ENCODE peak calls at places on chromosomes 11 and 22, in four cellular contexts. One of them, this sample, is unnamed.

GRCh38 chr11:57885298-57886035 is 123.9 kb downstream of the CTNND1 start:
- DNase-seq in cardiac muscle cell: peak; percentile 66
- DNase-seq in ovary: no peak
- DNase-seq in CD8-positive, alpha-beta T cell: no peak
- DNase-seq in this sample: no peak

GRCh38 chr11:1768141-1768469 is 4.4 kb upstream of the CTSD start:
- DNase-seq in cardiac muscle cell: no peak
- DNase-seq in ovary: no peak
- DNase-seq in CD8-positive, alpha-beta T cell: no peak
- DNase-seq in this sample: no peak

GRCh38 chr11:27158763-27159679 is 118.4 kb downstream of the BBOX1 start:
- DNase-seq in cardiac muscle cell: peak; percentile 71
- DNase-seq in ovary: peak; percentile 70
- DNase-seq in CD8-positive, alpha-beta T cell: no peak
- DNase-seq in this sample: peak; percentile 44

GRCh38 chr22:42868751-42869251 is 11.7 kb upstream of the ARFGAP3 start:
- DNase-seq in cardiac muscle cell: no peak
- DNase-seq in ovary: no peak
- DNase-seq in CD8-positive, alpha-beta T cell: no peak
- DNase-seq in this sample: no peak

GRCh38 chr11:96095884-96096301 is 172.0 kb upstream of the MTMR2 start:
- DNase-seq in cardiac muscle cell: no peak
- DNase-seq in ovary: no peak
- DNase-seq in CD8-positive, alpha-beta T cell: no peak
- DNase-seq in this sample: no peak

GRCh38 chr11:19460718-19461405 is 220.1 kb upstream of the E2F8 start:
- DNase-seq in cardiac muscle cell: no peak
- DNase-seq in ovary: no peak
- DNase-seq in CD8-positive, alpha-beta T cell: no peak
- DNase-seq in this sample: no peak

GRCh38 chr11:90916706-90917105 is 693.9 kb upstream of the CHORDC1 start:
- DNase-seq in cardiac muscle cell: no peak
- DNase-seq in ovary: no peak
- DNase-seq in CD8-positive, alpha-beta T cell: no peak
- DNase-seq in this sample: no peak

GRCh38 chr11:108697872-108698473 is 33.1 kb downstream of the DDX10 start:
- DNase-seq in cardiac muscle cell: peak; percentile 79
- DNase-seq in ovary: peak; percentile 49
- DNase-seq in CD8-positive, alpha-beta T cell: peak; percentile 33
- DNase-seq in this sample: peak; percentile 53

GRCh38 chr11:94946812-94947211 is 26.5 kb downstream of the CWC15 start:
- DNase-seq in cardiac muscle cell: no peak
- DNase-seq in ovary: no peak
- DNase-seq in CD8-positive, alpha-beta T cell: no peak
- DNase-seq in this sample: no peak

GRCh38 chr11:119093951-119094815 is 7.5 kb downstream of the DPAGT1 start:
- DNase-seq in cardiac muscle cell: peak; percentile 49
- DNase-seq in ovary: peak; percentile 56
- DNase-seq in CD8-positive, alpha-beta T cell: peak; percentile 49
- DNase-seq in this sample: no peak

GRCh38 chr11:57434640-57435546 is 8.0 kb upstream of the SLC43A3 start:
- DNase-seq in cardiac muscle cell: no peak
- DNase-seq in ovary: no peak
- DNase-seq in CD8-positive, alpha-beta T cell: no peak
- DNase-seq in this sample: no peak

GRCh38 chr11:114066046-114066648 is 6.6 kb downstream of the ZBTB16 start:
- DNase-seq in cardiac muscle cell: no peak
- DNase-seq in ovary: no peak
- DNase-seq in CD8-positive, alpha-beta T cell: peak; percentile 60
- DNase-seq in this sample: no peak

GRCh38 chr11:116993599-116993998 is 104.6 kb downstream of the SIK3 start:
- DNase-seq in cardiac muscle cell: no peak
- DNase-seq in ovary: peak; percentile 40
- DNase-seq in CD8-positive, alpha-beta T cell: peak; percentile 38
- DNase-seq in this sample: no peak

GRCh38 chr22:32469799-32470212 is 4.8 kb upstream of the FBXO7 start:
- DNase-seq in cardiac muscle cell: no peak
- DNase-seq in ovary: no peak
- DNase-seq in CD8-positive, alpha-beta T cell: no peak
- DNase-seq in this sample: no peak

GRCh38 chr22:27439131-27439530 is 362.4 kb downstream of the MN1 start:
- DNase-seq in cardiac muscle cell: no peak
- DNase-seq in ovary: no peak
- DNase-seq in CD8-positive, alpha-beta T cell: no peak
- DNase-seq in this sample: no peak

GRCh38 chr22:48182896-48183805 is 1420.7 kb downstream of the TBC1D22A start:
- DNase-seq in cardiac muscle cell: no peak
- DNase-seq in ovary: no peak
- DNase-seq in CD8-positive, alpha-beta T cell: no peak
- DNase-seq in this sample: no peak

GRCh38 chr11:97746832-97747231 is 1273.9 kb upstream of the CNTN5 start:
- DNase-seq in cardiac muscle cell: no peak
- DNase-seq in ovary: no peak
- DNase-seq in CD8-positive, alpha-beta T cell: no peak
- DNase-seq in this sample: no peak

GRCh38 chr11:66368484-66368883 is 3.1 kb downstream of the SLC29A2 start:
- DNase-seq in cardiac muscle cell: no peak
- DNase-seq in ovary: no peak
- DNase-seq in CD8-positive, alpha-beta T cell: no peak
- DNase-seq in this sample: no peak

GRCh38 chr11:115764172-115764571 is 260.0 kb upstream of the CADM1 start:
- DNase-seq in cardiac muscle cell: no peak
- DNase-seq in ovary: no peak
- DNase-seq in CD8-positive, alpha-beta T cell: no peak
- DNase-seq in this sample: no peak

GRCh38 chr11:125348704-125349635 is 147.1 kb downstream of the FEZ1 start:
- DNase-seq in cardiac muscle cell: peak; percentile 61
- DNase-seq in ovary: peak; percentile 74
- DNase-seq in CD8-positive, alpha-beta T cell: no peak
- DNase-seq in this sample: peak; percentile 78

GRCh38 chr11:69294621-69295078 is 695 bp downstream of the MYEOV start:
- DNase-seq in cardiac muscle cell: no peak
- DNase-seq in ovary: no peak
- DNase-seq in CD8-positive, alpha-beta T cell: no peak
- DNase-seq in this sample: no peak

GRCh38 chr11:118980191-118980881 is 8.8 kb downstream of the FOXR1 start:
- DNase-seq in cardiac muscle cell: no peak
- DNase-seq in ovary: no peak
- DNase-seq in CD8-positive, alpha-beta T cell: no peak
- DNase-seq in this sample: no peak

GRCh38 chr11:126284829-126285228 is 1.9 kb downstream of the TIRAP start:
- DNase-seq in cardiac muscle cell: no peak
- DNase-seq in ovary: peak; percentile 84
- DNase-seq in CD8-positive, alpha-beta T cell: peak; percentile 86
- DNase-seq in this sample: no peak

GRCh38 chr11:65859812-65860277 is 388 bp upstream of the MUS81 start:
- DNase-seq in cardiac muscle cell: no peak
- DNase-seq in ovary: no peak
- DNase-seq in CD8-positive, alpha-beta T cell: no peak
- DNase-seq in this sample: no peak

GRCh38 chr22:30600925-30601324 is 6.0 kb upstream of the TCN2 start:
- DNase-seq in cardiac muscle cell: no peak
- DNase-seq in ovary: no peak
- DNase-seq in CD8-positive, alpha-beta T cell: no peak
- DNase-seq in this sample: peak; percentile 30

GRCh38 chr11:73752903-73753302 is 8.0 kb downstream of the RAB6A start:
- DNase-seq in cardiac muscle cell: no peak
- DNase-seq in ovary: no peak
- DNase-seq in CD8-positive, alpha-beta T cell: no peak
- DNase-seq in this sample: no peak

GRCh38 chr11:83019888-83020579 is 51.7 kb downstream of the RAB30 start:
- DNase-seq in cardiac muscle cell: no peak
- DNase-seq in ovary: no peak
- DNase-seq in CD8-positive, alpha-beta T cell: no peak
- DNase-seq in this sample: no peak

GRCh38 chr11:129778877-129779276 is 36.8 kb upstream of the TMEM45B start:
- DNase-seq in cardiac muscle cell: no peak
- DNase-seq in ovary: no peak
- DNase-seq in CD8-positive, alpha-beta T cell: no peak
- DNase-seq in this sample: no peak

GRCh38 chr11:83068573-83068972 is 3.1 kb downstream of the RAB30 start:
- DNase-seq in cardiac muscle cell: no peak
- DNase-seq in ovary: no peak
- DNase-seq in CD8-positive, alpha-beta T cell: no peak
- DNase-seq in this sample: no peak

GRCh38 chr11:65640483-65641207 is 2.7 kb downstream of the SIPA1 start:
- DNase-seq in cardiac muscle cell: no peak
- DNase-seq in ovary: no peak
- DNase-seq in CD8-positive, alpha-beta T cell: peak; percentile 52
- DNase-seq in this sample: no peak

GRCh38 chr11:134599180-134599810 is 187.3 kb upstream of the B3GAT1 start:
- DNase-seq in cardiac muscle cell: no peak
- DNase-seq in ovary: no peak
- DNase-seq in CD8-positive, alpha-beta T cell: no peak
- DNase-seq in this sample: no peak

GRCh38 chr11:107770546-107770945 is 58.7 kb upstream of the SLN start:
- DNase-seq in cardiac muscle cell: no peak
- DNase-seq in ovary: no peak
- DNase-seq in CD8-positive, alpha-beta T cell: no peak
- DNase-seq in this sample: no peak

GRCh38 chr11:3111919-3112690 is 53.0 kb downstream of the OSBPL5 start:
- DNase-seq in cardiac muscle cell: no peak
- DNase-seq in ovary: no peak
- DNase-seq in CD8-positive, alpha-beta T cell: no peak
- DNase-seq in this sample: no peak

GRCh38 chr22:47205081-47205491 is 442.6 kb downstream of the TBC1D22A start:
- DNase-seq in cardiac muscle cell: no peak
- DNase-seq in ovary: no peak
- DNase-seq in CD8-positive, alpha-beta T cell: no peak
- DNase-seq in this sample: no peak

GRCh38 chr11:28713850-28714249 is 605.7 kb downstream of the METTL15 start:
- DNase-seq in cardiac muscle cell: no peak
- DNase-seq in ovary: no peak
- DNase-seq in CD8-positive, alpha-beta T cell: no peak
- DNase-seq in this sample: no peak

GRCh38 chr22:17910561-17911311 is 113.6 kb downstream of the MICAL3 start:
- DNase-seq in cardiac muscle cell: peak; percentile 89
- DNase-seq in ovary: peak; percentile 71
- DNase-seq in CD8-positive, alpha-beta T cell: no peak
- DNase-seq in this sample: peak; percentile 82

GRCh38 chr22:29973269-29973668 is 90.3 kb downstream of the MTMR3 start:
- DNase-seq in cardiac muscle cell: no peak
- DNase-seq in ovary: no peak
- DNase-seq in CD8-positive, alpha-beta T cell: no peak
- DNase-seq in this sample: no peak

GRCh38 chr11:2471048-2471803 is 26.4 kb downstream of the KCNQ1 start:
- DNase-seq in cardiac muscle cell: no peak
- DNase-seq in ovary: no peak
- DNase-seq in CD8-positive, alpha-beta T cell: no peak
- DNase-seq in this sample: no peak

GRCh38 chr11:77073328-77074001 is 6.7 kb downstream of the CAPN5 start:
- DNase-seq in cardiac muscle cell: peak; percentile 18
- DNase-seq in ovary: peak; percentile 96
- DNase-seq in CD8-positive, alpha-beta T cell: no peak
- DNase-seq in this sample: peak; percentile 76

GRCh38 chr22:37179126-37179470 is 8.9 kb downstream of the C1QTNF6 start:
- DNase-seq in cardiac muscle cell: no peak
- DNase-seq in ovary: no peak
- DNase-seq in CD8-positive, alpha-beta T cell: no peak
- DNase-seq in this sample: no peak
- H3K27ac ChIP-seq in cardiac muscle cell: no peak overlapping the region
- H3K27ac ChIP-seq in ovary: no peak overlapping the region
- H3K27ac ChIP-seq in CD8-positive, alpha-beta T cell: no peak overlapping the region
- H3K27ac ChIP-seq in this sample: no peak overlapping the region

GRCh38 chr11:58902881-58903280 is 36.4 kb upstream of the GLYATL1 start:
- DNase-seq in cardiac muscle cell: no peak
- DNase-seq in ovary: no peak
- DNase-seq in CD8-positive, alpha-beta T cell: no peak
- DNase-seq in this sample: no peak

GRCh38 chr11:58905141-58905715 is 34.1 kb upstream of the GLYATL1 start:
- DNase-seq in cardiac muscle cell: peak; percentile 45
- DNase-seq in ovary: no peak
- DNase-seq in CD8-positive, alpha-beta T cell: no peak
- DNase-seq in this sample: peak; percentile 47

GRCh38 chr11:58907780-58908179 is 31.5 kb upstream of the GLYATL1 start:
- DNase-seq in cardiac muscle cell: no peak
- DNase-seq in ovary: no peak
- DNase-seq in CD8-positive, alpha-beta T cell: no peak
- DNase-seq in this sample: no peak

GRCh38 chr11:58900479-58901420 is 38.5 kb upstream of the GLYATL1 start:
- DNase-seq in cardiac muscle cell: peak; percentile 85
- DNase-seq in ovary: no peak
- DNase-seq in CD8-positive, alpha-beta T cell: no peak
- DNase-seq in this sample: peak; percentile 61

DNA sequence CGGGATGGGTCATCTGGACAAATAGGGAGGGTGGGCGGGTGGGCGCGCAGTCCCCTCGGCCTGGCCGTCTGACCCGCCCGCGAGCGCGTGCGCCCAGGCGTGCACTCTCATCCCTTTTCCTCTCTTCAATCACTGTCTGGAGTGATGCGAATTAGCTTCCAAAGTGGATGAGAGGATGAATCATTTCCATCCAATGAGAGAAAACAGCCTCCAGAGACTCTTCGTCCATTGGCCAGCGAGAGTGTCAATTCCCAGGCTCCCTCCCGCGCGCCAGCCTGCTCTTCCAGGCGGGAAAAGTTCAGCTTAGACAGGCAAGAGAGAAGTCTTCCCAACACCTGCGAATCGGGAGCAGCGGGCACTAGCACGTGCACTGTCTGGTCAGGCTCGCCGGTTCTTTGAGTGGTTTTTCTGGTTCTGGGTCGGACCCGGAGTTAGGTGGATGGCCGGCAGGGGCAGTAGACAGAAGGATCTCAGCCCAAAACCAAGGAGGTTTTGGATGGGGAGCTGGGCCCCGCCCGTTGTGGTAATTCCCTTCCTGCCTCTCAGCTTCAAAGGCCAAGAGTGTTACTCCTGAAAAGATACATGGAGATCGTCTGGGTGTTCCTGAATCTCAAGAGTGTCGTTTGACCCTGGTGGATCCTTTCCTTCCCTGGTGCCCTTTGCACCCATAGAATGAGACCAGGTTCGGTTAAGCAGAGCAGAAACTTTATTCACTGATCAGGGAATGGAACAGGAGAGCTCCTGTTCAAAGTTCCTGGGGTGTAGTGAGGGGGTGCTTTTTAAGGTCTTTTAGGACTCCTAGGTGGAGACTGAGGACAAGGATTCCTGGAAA is 33.4 kb upstream of the GLYATL1 start:
- DNase-seq in cardiac muscle cell: peak; percentile 65
- DNase-seq in ovary: no peak
- DNase-seq in CD8-positive, alpha-beta T cell: no peak
- DNase-seq in this sample: peak; percentile 79
- TF ChIP-seq CTCF in cardiac muscle cell: peak; percentile 62
- TF ChIP-seq CTCF in ovary: no peak
- TF ChIP-seq CTCF in CD8-positive, alpha-beta T cell: no peak
- TF ChIP-seq CTCF in this sample: no peak

GRCh38 chr22:28710112-28710888 is 30.7 kb upstream of the TTC28 start:
- DNase-seq in cardiac muscle cell: no peak
- DNase-seq in ovary: no peak
- DNase-seq in CD8-positive, alpha-beta T cell: no peak
- DNase-seq in this sample: no peak
- H3K27ac ChIP-seq in cardiac muscle cell: no peak overlapping the region
- H3K27ac ChIP-seq in ovary: no peak overlapping the region
- H3K27ac ChIP-seq in CD8-positive, alpha-beta T cell: no peak overlapping the region
- H3K27ac ChIP-seq in this sample: no peak overlapping the region

GRCh38 chr11:121292503-121293275 is at the start of gene SC5D:
- DNase-seq in cardiac muscle cell: peak; percentile 98
- DNase-seq in ovary: peak; percentile 95
- DNase-seq in CD8-positive, alpha-beta T cell: peak; percentile 96
- DNase-seq in this sample: peak; percentile 94
- TF ChIP-seq CTCF in cardiac muscle cell: no peak
- TF ChIP-seq CTCF in ovary: no peak
- TF ChIP-seq CTCF in CD8-positive, alpha-beta T cell: no peak
- TF ChIP-seq CTCF in this sample: no peak

GRCh38 chr22:19687561-19688300 is 26.6 kb upstream of the SEPTIN5 start:
- DNase-seq in cardiac muscle cell: no peak
- DNase-seq in ovary: no peak
- DNase-seq in CD8-positive, alpha-beta T cell: no peak
- DNase-seq in this sample: no peak
- H3K27ac ChIP-seq in cardiac muscle cell: no peak overlapping the region
- H3K27ac ChIP-seq in ovary: no peak overlapping the region
- H3K27ac ChIP-seq in CD8-positive, alpha-beta T cell: no peak overlapping the region
- H3K27ac ChIP-seq in this sample: no peak overlapping the region

This sample was measured in WERI-Rb-1.